ENCODE peak calls at places on chromosomes 3 and 15, in four cellular contexts. H is lung, P is cardiac fibroblast, C is GM13976. W is an unnamed sample.

GRCh38 chr3:45499529-45499928 is 95.0 kb upstream of the LIMD1 start:
- DNase-seq in H (no peak), P (peak), C (peak), W (no peak)

GRCh38 chr3:59422312-59422711 is 372.5 kb upstream of the CFAP20DC start:
- DNase-seq in H (no peak), P (no peak), C (peak), W (no peak)

GRCh38 chr3:133058831-133059230 is 20.6 kb downstream of the TMEM108 start:
- DNase-seq in H (no peak), P (no peak), C (no peak), W (no peak)

GRCh38 chr3:71987828-71988227 is 202.9 kb upstream of the PROK2 start:
- DNase-seq in H (no peak), P (no peak), C (no peak), W (no peak)

GRCh38 chr15:70064441-70064840 is 33.3 kb downstream of the TLE3 start:
- DNase-seq in H (no peak), P (no peak), C (no peak), W (peak)

GRCh38 chr3:171976526-171976925 is 62.9 kb upstream of the FNDC3B start:
- DNase-seq in H (no peak), P (peak), C (no peak), W (no peak)

GRCh38 chr15:44545934-44546802 is 9.2 kb downstream of the EIF3J start:
- DNase-seq in H (no peak), P (no peak), C (peak), W (peak)

GRCh38 chr3:15256861-15257341 is 50.9 kb downstream of the CAPN7 start:
- DNase-seq in H (no peak), P (no peak), C (no peak), W (no peak)

GRCh38 chr3:65732060-65732933 is 306.4 kb downstream of the MAGI1 start:
- DNase-seq in H (no peak), P (peak), C (peak), W (no peak)

GRCh38 chr3:100412897-100413590 is 11.7 kb downstream of the LNP1 start:
- DNase-seq in H (no peak), P (no peak), C (no peak), W (no peak)

GRCh38 chr3:130395916-130396315 is 50.4 kb downstream of the COL6A5 start:
- DNase-seq in H (no peak), P (peak), C (no peak), W (no peak)

GRCh38 chr3:177538064-177538742 is 340.9 kb upstream of the TBL1XR1 start:
- DNase-seq in H (peak), P (peak), C (no peak), W (no peak)

GRCh38 chr3:144112036-144112435 is 140.4 kb downstream of the DIPK2A start:
- DNase-seq in H (no peak), P (no peak), C (no peak), W (no peak)

GRCh38 chr15:25947336-25948080 is 84.4 kb upstream of the ATP10A start:
- DNase-seq in H (no peak), P (no peak), C (no peak), W (no peak)

GRCh38 chr3:130737622-130738021 is 9.0 kb downstream of the PIK3R4 start:
- DNase-seq in H (no peak), P (no peak), C (no peak), W (no peak)

GRCh38 chr3:141950572-141951493 is 74.4 kb downstream of the ATP1B3 start:
- DNase-seq in H (no peak), P (no peak), C (no peak), W (no peak)

GRCh38 chr3:178699810-178700209 is 163.6 kb downstream of the KCNMB2 start:
- DNase-seq in H (no peak), P (peak), C (no peak), W (no peak)

GRCh38 chr3:17686613-17687012 is 55.8 kb downstream of the TBC1D5 start:
- DNase-seq in H (no peak), P (peak), C (no peak), W (no peak)

GRCh38 chr3:25830373-25831305 is 40.7 kb downstream of the OXSM start:
- DNase-seq in H (no peak), P (no peak), C (no peak), W (no peak)

GRCh38 chr3:13654330-13655073 is 105.6 kb downstream of the FBLN2 start:
- DNase-seq in H (no peak), P (no peak), C (no peak), W (no peak)

GRCh38 chr3:38811822-38812221 is 4.2 kb downstream of the SCN10A start:
- DNase-seq in H (no peak), P (no peak), C (no peak), W (no peak)

GRCh38 chr15:94844533-94845390 is 613.4 kb downstream of the MCTP2 start:
- DNase-seq in H (peak), P (peak), C (no peak), W (no peak)

GRCh38 chr15:93066834-93067648 is 22.0 kb downstream of the RGMA start:
- DNase-seq in H (no peak), P (peak), C (no peak), W (no peak)

GRCh38 chr15:48318131-48318530 is 13.1 kb upstream of the DUT start:
- DNase-seq in H (no peak), P (no peak), C (no peak), W (no peak)

GRCh38 chr15:31483924-31484368 is 157.3 kb downstream of the KLF13 start:
- DNase-seq in H (no peak), P (no peak), C (no peak), W (no peak)

GRCh38 chr15:41870689-41871081 is 23.2 kb downstream of the SPTBN5 start:
- DNase-seq in H (no peak), P (peak), C (no peak), W (no peak)

GRCh38 chr3:123068227-123069020 is 1.6 kb downstream of the PDIA5 start:
- DNase-seq in H (no peak), P (no peak), C (no peak), W (no peak)

GRCh38 chr15:70316059-70316600 is 218.4 kb upstream of the TLE3 start:
- DNase-seq in H (no peak), P (peak), C (no peak), W (no peak)

GRCh38 chr15:92393287-92393993 is at the start of gene ST8SIA2:
- DNase-seq in H (no peak), P (no peak), C (peak), W (no peak)

GRCh38 chr3:178120367-178120766 is 415.9 kb upstream of the KCNMB2 start:
- DNase-seq in H (no peak), P (no peak), C (no peak), W (no peak)

GRCh38 chr3:44918087-44918486 is 43.7 kb downstream of the TGM4 start:
- DNase-seq in H (no peak), P (no peak), C (no peak), W (no peak)

GRCh38 chr3:167913218-167913902 is 177.8 kb downstream of the SERPINI1 start:
- DNase-seq in H (no peak), P (peak), C (no peak), W (no peak)

GRCh38 chr3:88057650-88058321 is 1.0 kb downstream of the CGGBP1 start:
- DNase-seq in H (no peak), P (peak), C (no peak), W (no peak)
- TF ChIP-seq CTCF in H (no peak), P (peak), C (no peak), W (no peak)

DNA sequence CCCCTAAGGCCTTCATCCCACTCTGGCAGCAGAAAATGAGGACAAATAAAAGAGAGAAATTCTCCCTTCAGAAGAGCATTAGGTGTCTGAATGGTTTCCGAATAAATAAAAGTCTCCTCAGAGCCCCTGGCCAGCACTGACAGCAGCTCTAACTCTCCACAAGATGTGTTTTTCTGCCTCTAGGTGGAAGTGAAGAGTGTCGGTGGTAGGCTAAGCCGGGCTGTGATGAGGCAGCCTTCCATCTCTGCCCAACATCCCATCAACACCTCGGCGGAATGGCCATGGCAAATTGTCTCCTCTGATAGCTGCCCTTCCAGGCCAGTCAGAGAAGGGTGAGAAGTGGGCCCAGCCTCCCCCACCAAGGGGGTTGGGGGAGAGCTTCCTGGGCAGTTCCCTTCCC is 6.3 kb upstream of the CACNA2D2 start:
- DNase-seq in H (no peak), P (no peak), C (no peak), W (no peak)
- TF ChIP-seq CTCF in H (no peak), P (no peak), C (no peak), W (no peak)

GRCh38 chr3:107665351-107665750 is 142.6 kb downstream of the BBX start:
- DNase-seq in H (no peak), P (no peak), C (no peak), W (no peak)

GRCh38 chr3:107666853-107667252 is 144.1 kb downstream of the BBX start:
- DNase-seq in H (no peak), P (no peak), C (no peak), W (no peak)

GRCh38 chr3:107662586-107662985 is 139.8 kb downstream of the BBX start:
- DNase-seq in H (no peak), P (no peak), C (no peak), W (no peak)

GRCh38 chr3:107663266-107663665 is 140.5 kb downstream of the BBX start:
- DNase-seq in H (no peak), P (no peak), C (no peak), W (no peak)

DNA sequence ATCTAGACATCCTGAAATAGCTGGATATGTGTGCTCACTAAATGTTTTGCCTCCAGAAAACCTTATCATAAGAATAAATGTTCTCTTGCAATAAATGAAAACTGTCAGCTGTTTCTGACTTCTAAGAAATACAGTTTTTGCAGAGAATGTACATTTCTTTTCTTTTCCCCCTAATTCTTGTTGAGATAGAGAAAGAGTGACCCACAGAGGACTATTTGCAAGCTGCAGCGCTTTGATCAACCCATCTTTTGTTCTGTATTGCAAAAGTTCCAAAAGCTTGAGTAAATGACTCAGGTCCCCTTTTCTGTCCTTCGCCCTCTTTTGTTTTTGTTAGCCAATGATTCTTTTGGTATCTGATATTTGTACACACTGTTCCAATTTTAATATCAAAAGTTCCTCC is 141.9 kb downstream of the BBX start:
- DNase-seq in H (no peak), P (no peak), C (no peak), W (no peak)
- TF ChIP-seq CTCF in H (no peak), P (peak), C (no peak), W (no peak)

GRCh38 chr3:106333911-106334618 is 465.3 kb upstream of the CBLB start:
- DNase-seq in H (no peak), P (peak), C (no peak), W (no peak)

GRCh38 chr3:106331636-106332035 is 462.8 kb upstream of the CBLB start:
- DNase-seq in H (no peak), P (no peak), C (no peak), W (no peak)

GRCh38 chr3:106329505-106329904 is 460.7 kb upstream of the CBLB start:
- DNase-seq in H (no peak), P (no peak), C (no peak), W (no peak)

GRCh38 chr3:106332135-106332534 is 463.3 kb upstream of the CBLB start:
- DNase-seq in H (no peak), P (no peak), C (no peak), W (no peak)

DNA sequence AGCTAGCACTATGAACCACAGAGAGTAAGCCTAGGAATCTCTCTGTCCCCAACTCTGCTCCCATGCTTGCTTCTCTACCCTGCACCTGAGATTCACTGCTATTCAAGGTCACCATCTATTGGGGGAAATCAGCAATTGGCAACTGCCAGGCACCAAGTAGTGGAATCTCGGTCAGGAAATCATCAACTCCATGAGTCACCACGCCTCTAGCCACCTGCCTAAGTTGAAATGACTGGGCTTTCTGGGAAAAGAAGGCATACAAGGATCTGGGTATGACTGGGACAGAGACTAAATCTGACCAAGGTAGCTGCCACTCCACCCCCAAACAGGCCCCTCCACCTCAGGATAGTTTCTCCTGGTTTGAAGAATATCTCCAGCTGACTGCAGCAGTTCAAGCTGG is 464.1 kb upstream of the CBLB start:
- DNase-seq in H (no peak), P (no peak), C (no peak), W (no peak)
- TF ChIP-seq CTCF in H (no peak), P (no peak), C (no peak), W (no peak)

GRCh38 chr3:85020828-85021227 is 62.0 kb downstream of the CADM2 start:
- DNase-seq in H (no peak), P (no peak), C (no peak), W (no peak)
- TF ChIP-seq CTCF in H (no peak), P (no peak), C (no peak), W (no peak)

GRCh38 chr3:11739123-11739522 is 95.4 kb upstream of the VGLL4 start:
- DNase-seq in H (no peak), P (no peak), C (no peak), W (no peak)

GRCh38 chr3:11737742-11738141 is 94.0 kb upstream of the VGLL4 start:
- DNase-seq in H (no peak), P (no peak), C (no peak), W (no peak)

GRCh38 chr3:11735638-11736037 is 91.9 kb upstream of the VGLL4 start:
- DNase-seq in H (no peak), P (no peak), C (no peak), W (no peak)

GRCh38 chr3:11736136-11736833 is 92.6 kb upstream of the VGLL4 start:
- DNase-seq in H (no peak), P (no peak), C (no peak), W (no peak)

DNA sequence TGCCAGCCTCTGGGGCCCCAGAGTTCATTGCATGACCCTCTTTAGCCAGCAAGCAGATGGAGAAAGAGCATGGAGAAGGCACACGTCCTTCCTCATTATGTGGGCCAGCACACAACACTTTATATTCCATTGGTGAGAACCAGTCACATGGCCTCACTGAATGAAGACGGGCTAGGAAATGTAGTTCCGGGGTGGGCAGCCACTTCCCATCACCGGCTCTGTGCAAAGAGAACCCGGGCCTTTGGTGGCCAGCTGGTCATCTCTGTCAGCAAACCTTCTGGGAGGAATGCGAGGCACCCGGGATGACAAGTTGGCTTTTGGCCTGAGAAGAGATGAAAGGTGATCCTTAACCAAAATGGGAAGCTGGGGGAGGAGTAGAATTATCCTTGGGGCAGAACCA is 90.2 kb upstream of the VGLL4 start:
- DNase-seq in H (no peak), P (no peak), C (no peak), W (no peak)
- TF ChIP-seq CTCF in H (no peak), P (no peak), C (no peak), W (no peak)

GRCh38 chr3:7546219-7546618 is 685.3 kb downstream of the GRM7 start:
- DNase-seq in H (no peak), P (peak), C (no peak), W (no peak)
- TF ChIP-seq CTCF in H (no peak), P (peak), C (no peak), W (no peak)

GRCh38 chr3:128306481-128306880 is 153.2 kb downstream of the EEFSEC start:
- DNase-seq in H (no peak), P (no peak), C (no peak), W (no peak)

GRCh38 chr3:128309026-128309425 is 155.7 kb downstream of the EEFSEC start:
- DNase-seq in H (no peak), P (no peak), C (no peak), W (no peak)

GRCh38 chr3:128307781-128308469 is 154.6 kb downstream of the EEFSEC start:
- DNase-seq in H (no peak), P (no peak), C (no peak), W (peak)

GRCh38 chr3:128310286-128311058 is 156.2 kb downstream of the DNAJB8 start:
- DNase-seq in H (peak), P (no peak), C (no peak), W (no peak)

DNA sequence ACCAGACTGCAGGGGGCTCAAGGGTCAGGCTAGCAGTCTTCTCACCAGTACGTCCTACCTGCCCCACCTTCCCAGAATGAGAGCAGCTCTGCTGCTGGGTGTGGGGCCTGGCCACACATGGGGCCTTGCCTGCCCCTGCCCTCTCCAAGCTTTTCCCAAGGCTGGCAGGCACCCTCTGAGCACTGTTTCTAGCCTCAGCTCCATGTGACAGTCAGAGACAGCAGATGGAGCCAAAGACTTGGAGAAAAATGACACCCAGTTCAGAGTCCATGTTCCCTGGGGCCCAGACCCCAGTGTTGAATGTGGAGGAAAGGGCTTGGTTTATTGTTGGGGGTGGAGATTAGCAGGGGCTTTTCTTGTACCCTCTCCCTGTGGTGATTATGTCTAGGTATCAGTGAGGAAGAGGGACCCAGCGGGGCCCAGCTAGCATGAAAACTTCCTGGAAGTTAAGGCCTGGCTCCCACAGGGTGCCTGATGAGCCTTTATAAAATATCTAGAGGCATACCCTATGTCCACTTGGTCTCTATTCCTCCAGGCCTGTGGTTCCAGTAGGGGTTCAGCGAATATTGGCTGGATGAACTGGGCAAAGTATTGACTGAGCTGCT is 153.8 kb downstream of the EEFSEC start:
- DNase-seq in H (no peak), P (no peak), C (no peak), W (peak)
- TF ChIP-seq CTCF in H (no peak), P (no peak), C (no peak), W (no peak)

DNA sequence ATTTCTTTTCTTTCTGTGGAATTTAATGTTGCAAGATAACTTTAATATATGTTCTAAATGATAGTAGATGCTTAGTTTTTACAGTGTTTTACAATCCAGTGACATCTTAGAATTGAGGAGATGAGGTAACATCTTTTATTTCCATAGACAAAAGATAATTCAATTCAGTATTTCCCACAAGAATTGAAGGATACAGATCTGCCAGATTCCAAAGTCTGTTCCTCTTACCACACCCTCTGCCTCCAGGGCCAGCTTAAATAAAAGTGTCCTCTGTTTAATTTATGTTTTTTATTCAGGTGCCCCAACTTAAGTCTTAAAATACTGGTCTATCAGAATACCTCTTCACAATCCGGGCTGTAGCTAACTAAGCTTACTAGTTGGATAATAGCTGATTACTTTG is 6.5 kb downstream of the STT3B start:
- DNase-seq in H (no peak), P (no peak), C (no peak), W (no peak)
- TF ChIP-seq CTCF in H (no peak), P (no peak), C (no peak), W (no peak)